ENCODE peak calls at places on chromosomes 16 and 17, in nine cellular contexts. V is putamen, R is fibroblast of mammary gland, O is heart left ventricle, Y is BJ, E is foreskin fibroblast, J is C1 segment of cervical spinal cord, W is neuronal stem cell, K is Right ventricle myocardium superior. P is an unnamed sample.

GRCh38 chr17:60160829-60161501 is 11.2 kb downstream of the CA4 start:
- DNase-seq in V (no peak), R (no peak), O (no peak), Y (no peak), E (no peak), J (no peak), W (no peak), K (no peak), P (no peak)

GRCh38 chr16:47143677-47144558 is at the start of gene NETO2:
- DNase-seq in V (peak; percentile 54), R (peak; percentile 49), O (peak; percentile 60), Y (no peak), E (peak; percentile 57), J (peak; percentile 28), W (peak; percentile 52), K (peak; percentile 72), P (no peak)

GRCh38 chr16:85602831-85603755 is 10.0 kb upstream of the GSE1 start:
- DNase-seq in V (no peak), R (no peak), O (no peak), Y (no peak), E (no peak), J (no peak), W (no peak), K (no peak), P (no peak)

GRCh38 chr17:50963139-50963538 is 97.0 kb upstream of the TOB1 start:
- DNase-seq in V (no peak), R (peak; percentile 25), O (no peak), Y (no peak), E (no peak), J (no peak), W (no peak), K (no peak), P (no peak)

GRCh38 chr16:22397931-22398330 is 23.5 kb upstream of the CDR2 start:
- DNase-seq in V (no peak), R (no peak), O (no peak), Y (no peak), E (no peak), J (no peak), W (no peak), K (no peak), P (no peak)

GRCh38 chr17:63434951-63435571 is 11.0 kb downstream of the CYB561 start:
- DNase-seq in V (no peak), R (peak; percentile 57), O (peak; percentile 74), Y (no peak), E (peak; percentile 43), J (peak; percentile 28), W (no peak), K (peak; percentile 80), P (no peak)

GRCh38 chr17:77527836-77528505 is 387.2 kb downstream of the SEC14L1 start:
- DNase-seq in V (no peak), R (no peak), O (no peak), Y (no peak), E (no peak), J (no peak), W (no peak), K (no peak), P (no peak)

GRCh38 chr17:4540224-4541040 is 14.8 kb downstream of the MYBBP1A start:
- DNase-seq in V (no peak), R (no peak), O (no peak), Y (no peak), E (no peak), J (no peak), W (no peak), K (peak; percentile 65), P (no peak)

GRCh38 chr17:28379814-28380571 is 8.5 kb downstream of the SARM1 start:
- DNase-seq in V (no peak), R (peak; percentile 49), O (no peak), Y (peak; percentile 68), E (no peak), J (no peak), W (no peak), K (no peak), P (no peak)

GRCh38 chr16:5604770-5605169 is 507.2 kb upstream of the EEF2KMT start:
- DNase-seq in V (peak; percentile 21), R (no peak), O (no peak), Y (no peak), E (no peak), J (no peak), W (peak; percentile 26), K (no peak), P (no peak)

GRCh38 chr16:58418601-58419000 is 26.3 kb downstream of the GINS3 start:
- DNase-seq in V (peak; percentile 40), R (peak; percentile 51), O (peak; percentile 68), Y (no peak), E (no peak), J (no peak), W (no peak), K (peak; percentile 82), P (no peak)

GRCh38 chr16:74052006-74052405 is 244.6 kb upstream of the PSMD7 start:
- DNase-seq in V (peak; percentile 26), R (no peak), O (no peak), Y (no peak), E (no peak), J (no peak), W (no peak), K (no peak), P (no peak)